ENCODE peak calls at places on chromosome 1, in nine cellular contexts. D is Peyer's patch, S is fibroblast of mammary gland, A is lower leg skin, G is GM12864, E is upper lobe of right lung, Y is thoracic aorta, Q is BJ, I is kidney. M is an unnamed sample.
A peak's percentile ranks its signal among the peaks of the same experiment; 100 is the strongest.

GRCh38 chr1:172135076-172135672 is 285.3 kb upstream of the C1orf105 start:
- DNase-seq in D (no peak), S (peak; percentile 46), A (no peak), G (peak; percentile 24), E (no peak), Y (no peak), Q (no peak), I (no peak), M (peak; percentile 59)

GRCh38 chr1:100628631-100629081 is 90.7 kb downstream of the GPR88 start:
- DNase-seq in D (no peak), S (peak; percentile 63), A (no peak), G (no peak), E (no peak), Y (no peak), Q (no peak), I (no peak), M (no peak)

GRCh38 chr1:91700771-91701493 is 185.0 kb downstream of the TGFBR3 start:
- DNase-seq in D (no peak), S (peak; percentile 90), A (no peak), G (no peak), E (no peak), Y (no peak), Q (no peak), I (no peak), M (no peak)

GRCh38 chr1:7515896-7516295 is 255.2 kb upstream of the VAMP3 start:
- DNase-seq in D (no peak), S (no peak), A (no peak), G (no peak), E (no peak), Y (no peak), Q (no peak), I (no peak), M (no peak)

GRCh38 chr1:92805216-92805615 is 20.3 kb upstream of the EVI5 start:
- DNase-seq in D (no peak), S (no peak), A (no peak), G (no peak), E (no peak), Y (no peak), Q (no peak), I (no peak), M (no peak)

GRCh38 chr1:178434360-178434759 is 62.4 kb downstream of the CLEC20A start:
- DNase-seq in D (no peak), S (no peak), A (no peak), G (no peak), E (no peak), Y (no peak), Q (no peak), I (no peak), M (no peak)

GRCh38 chr1:86380257-86380861 is 15.8 kb downstream of the ODF2L start:
- DNase-seq in D (no peak), S (peak; percentile 90), A (no peak), G (no peak), E (no peak), Y (no peak), Q (no peak), I (no peak), M (peak; percentile 13)

GRCh38 chr1:233357595-233358446 is 30.3 kb downstream of the MAP3K21 start:
- DNase-seq in D (no peak), S (no peak), A (no peak), G (no peak), E (no peak), Y (no peak), Q (no peak), I (peak; percentile 78), M (no peak)

GRCh38 chr1:117121589-117122296 is at the start of gene TRIM45:
- DNase-seq in D (peak; percentile 98), S (peak; percentile 94), A (peak; percentile 94), G (peak; percentile 56), E (peak; percentile 98), Y (peak; percentile 94), Q (peak; percentile 90), I (peak; percentile 98), M (peak; percentile 98)

GRCh38 chr1:173554541-173555250 is 48.2 kb downstream of the SLC9C2 start:
- DNase-seq in D (no peak), S (no peak), A (no peak), G (no peak), E (no peak), Y (no peak), Q (no peak), I (no peak), M (no peak)

GRCh38 chr1:36773827-36774541 is 260.3 kb downstream of the GRIK3 start:
- DNase-seq in D (no peak), S (no peak), A (no peak), G (no peak), E (no peak), Y (no peak), Q (no peak), I (peak; percentile 33), M (no peak)

GRCh38 chr1:38283736-38284470 is 237.3 kb upstream of the POU3F1 start:
- DNase-seq in D (no peak), S (no peak), A (no peak), G (no peak), E (no peak), Y (no peak), Q (no peak), I (no peak), M (no peak)

GRCh38 chr1:112312315-112312714 is 83.7 kb upstream of the CTTNBP2NL start:
- DNase-seq in D (no peak), S (no peak), A (no peak), G (no peak), E (no peak), Y (no peak), Q (no peak), I (no peak), M (no peak)

GRCh38 chr1:18750600-18750999 is 108.9 kb downstream of the TAS1R2 start:
- DNase-seq in D (no peak), S (no peak), A (no peak), G (no peak), E (no peak), Y (no peak), Q (no peak), I (no peak), M (no peak)
- TF ChIP-seq CTCF in D (no peak), S (no peak), A (no peak), G (no peak), E (no peak), Y (no peak), Q (no peak), I (no peak), M (no peak)

DNA sequence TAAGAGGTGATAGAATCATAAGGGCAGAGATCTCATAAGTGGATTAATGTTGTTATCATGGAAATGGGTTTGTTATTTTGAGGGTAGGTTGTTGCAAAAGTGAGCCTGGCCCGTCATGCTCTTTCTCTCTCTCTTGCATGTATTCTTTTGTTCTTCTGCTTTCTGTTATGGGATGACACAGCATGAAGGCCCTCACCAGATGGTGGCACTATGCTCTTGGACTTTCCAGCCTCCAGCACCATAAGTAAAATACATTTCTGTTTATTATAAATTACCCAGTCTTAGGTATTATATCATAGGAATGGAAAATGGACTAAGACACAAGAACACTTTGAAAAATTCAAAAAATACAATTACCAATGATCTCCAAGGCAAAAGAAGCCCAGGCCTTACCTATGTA is 676.1 kb downstream of the PTPRU start:
- DNase-seq in D (no peak), S (peak; percentile 32), A (no peak), G (no peak), E (no peak), Y (no peak), Q (no peak), I (no peak), M (peak; percentile 57)
- TF ChIP-seq CTCF in D (peak; percentile 45), S (peak; percentile 29), A (no peak), G (peak; percentile 17), E (peak; percentile 33), Y (peak; percentile 18), Q (peak; percentile 58), I (peak; percentile 25), M (no peak)

GRCh38 chr1:155932085-155932484 is 2.1 kb downstream of the KHDC4 start:
- DNase-seq in D (no peak), S (no peak), A (no peak), G (no peak), E (no peak), Y (no peak), Q (no peak), I (no peak), M (no peak)

GRCh38 chr1:155932487-155932886 is 1.7 kb downstream of the KHDC4 start:
- DNase-seq in D (no peak), S (peak; percentile 42), A (no peak), G (no peak), E (no peak), Y (no peak), Q (no peak), I (no peak), M (no peak)

GRCh38 chr1:155934933-155935590 is 849 bp upstream of the KHDC4 start:
- DNase-seq in D (no peak), S (no peak), A (no peak), G (no peak), E (no peak), Y (no peak), Q (no peak), I (no peak), M (no peak)

GRCh38 chr1:155933591-155934096 is 569 bp downstream of the KHDC4 start:
- DNase-seq in D (no peak), S (no peak), A (no peak), G (no peak), E (no peak), Y (no peak), Q (no peak), I (peak; percentile 77), M (peak; percentile 21)

DNA sequence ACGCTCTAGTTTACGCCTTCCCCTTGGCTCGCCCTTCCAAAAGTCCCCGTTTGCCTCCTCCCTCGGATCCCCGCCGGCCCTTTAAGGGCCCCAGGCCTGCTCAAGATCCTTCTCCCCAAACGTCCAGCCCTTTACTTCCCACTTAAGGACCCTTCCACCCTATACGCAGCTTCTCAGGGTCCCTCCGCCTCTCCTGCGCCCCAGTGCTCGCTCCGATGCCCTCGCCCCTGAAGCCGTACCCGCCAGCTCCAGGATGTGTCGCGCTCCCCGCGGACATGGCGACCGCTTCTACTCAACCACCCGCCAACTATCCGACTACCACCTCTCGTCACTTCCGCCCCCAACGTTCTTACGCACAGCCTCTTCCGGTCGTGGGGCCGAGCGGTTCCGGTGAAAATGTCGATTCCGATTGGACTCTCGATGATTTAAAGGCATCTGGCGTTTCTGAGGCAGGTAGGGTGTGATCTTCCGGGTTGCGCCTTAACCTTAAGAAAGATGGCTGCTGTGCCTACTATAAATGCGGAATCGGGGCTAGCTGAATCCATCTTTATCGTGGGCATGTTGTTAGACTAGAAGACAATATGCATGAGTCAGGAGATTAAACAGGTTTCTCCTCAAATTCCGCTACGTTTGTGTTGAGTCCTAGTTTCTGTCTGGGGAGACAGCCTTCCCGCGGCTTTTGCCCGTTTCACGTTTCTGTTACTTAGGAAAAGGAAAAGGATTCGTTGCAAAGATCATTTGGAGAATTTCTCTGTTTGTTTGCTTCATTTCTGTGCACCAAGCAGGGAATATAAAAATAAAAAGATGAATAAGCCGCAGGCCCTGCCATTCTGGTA is at the start of gene KHDC4:
- DNase-seq in D (peak; percentile 94), S (peak; percentile 99), A (peak; percentile 97), G (peak; percentile 99), E (peak; percentile 96), Y (peak; percentile 86), Q (peak; percentile 98), I (peak; percentile 98), M (peak; percentile 97)
- TF ChIP-seq CTCF in D (no peak), S (no peak), A (no peak), G (peak; percentile 10), E (peak; percentile 18), Y (peak; percentile 23), Q (peak; percentile 29), I (peak; percentile 1), M (no peak)

DNA sequence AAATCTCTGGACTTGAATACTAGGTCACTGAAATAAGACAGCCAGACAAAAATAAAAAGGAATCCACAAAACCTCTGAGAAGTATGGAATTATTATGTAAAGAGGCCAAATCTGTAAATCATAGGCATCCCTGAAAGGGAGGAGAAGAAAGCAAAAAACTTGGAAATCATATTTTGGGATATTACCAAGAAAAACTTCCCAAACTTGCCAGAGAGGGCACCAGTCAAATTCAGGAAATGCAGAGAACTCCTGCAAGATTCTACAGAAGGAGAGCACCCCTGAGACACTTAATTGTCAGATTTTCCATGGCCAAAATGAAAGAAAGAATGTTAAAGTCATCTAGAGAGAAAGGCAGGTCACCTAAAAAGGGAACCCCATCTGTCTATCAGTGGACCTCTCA is 862.3 kb upstream of the PRMT6 start:
- DNase-seq in D (no peak), S (no peak), A (no peak), G (no peak), E (no peak), Y (no peak), Q (no peak), I (no peak), M (no peak)
- TF ChIP-seq CTCF in D (no peak), S (no peak), A (no peak), G (no peak), E (no peak), Y (no peak), Q (no peak), I (no peak), M (no peak)